ENCODE peak calls at places on chromosomes 7 and 10, in four cellular contexts. One of them, this sample, is unnamed.

GRCh38 chr7:47885309-47886000 is 62.8 kb downstream of the PKD1L1 start:
- DNase-seq in thoracic aorta: no peak
- DNase-seq in vagina: no peak
- DNase-seq in ovary: no peak
- DNase-seq in this sample: no peak

GRCh38 chr10:79084012-79084971 is 15.5 kb downstream of the ZMIZ1 start:
- DNase-seq in thoracic aorta: peak; percentile 91
- DNase-seq in ovary: peak; percentile 97
- DNase-seq in vagina: no peak
- DNase-seq in this sample: peak; percentile 97

GRCh38 chr10:77911535-77912123 is 14.9 kb downstream of the DLG5 start:
- DNase-seq in vagina: no peak
- DNase-seq in ovary: peak; percentile 57
- DNase-seq in thoracic aorta: no peak
- DNase-seq in this sample: peak; percentile 84

GRCh38 chr10:26031300-26031699 is 97.3 kb downstream of the MYO3A start:
- DNase-seq in vagina: no peak
- DNase-seq in ovary: no peak
- DNase-seq in thoracic aorta: no peak
- DNase-seq in this sample: no peak

GRCh38 chr10:8950978-8951377 is 896.5 kb downstream of the GATA3 start:
- DNase-seq in thoracic aorta: no peak
- DNase-seq in ovary: no peak
- DNase-seq in vagina: no peak
- DNase-seq in this sample: no peak

GRCh38 chr10:101903827-101904520 is 60.4 kb upstream of the KCNIP2 start:
- DNase-seq in thoracic aorta: no peak
- DNase-seq in ovary: no peak
- DNase-seq in vagina: no peak
- DNase-seq in this sample: no peak

GRCh38 chr10:122498521-122498920 is 37.2 kb downstream of the HTRA1 start:
- DNase-seq in vagina: no peak
- DNase-seq in thoracic aorta: no peak
- DNase-seq in ovary: peak; percentile 65
- DNase-seq in this sample: no peak

GRCh38 chr7:99422091-99422624 is 13.4 kb downstream of the BUD31 start:
- DNase-seq in ovary: no peak
- DNase-seq in vagina: no peak
- DNase-seq in thoracic aorta: no peak
- DNase-seq in this sample: no peak

GRCh38 chr7:14446231-14446630 is 456.3 kb downstream of the DGKB start:
- DNase-seq in vagina: no peak
- DNase-seq in thoracic aorta: no peak
- DNase-seq in ovary: no peak
- DNase-seq in this sample: no peak

GRCh38 chr10:25017247-25017590 is 807 bp downstream of the THNSL1 start:
- DNase-seq in ovary: no peak
- DNase-seq in vagina: no peak
- DNase-seq in thoracic aorta: no peak
- DNase-seq in this sample: no peak

DNA sequence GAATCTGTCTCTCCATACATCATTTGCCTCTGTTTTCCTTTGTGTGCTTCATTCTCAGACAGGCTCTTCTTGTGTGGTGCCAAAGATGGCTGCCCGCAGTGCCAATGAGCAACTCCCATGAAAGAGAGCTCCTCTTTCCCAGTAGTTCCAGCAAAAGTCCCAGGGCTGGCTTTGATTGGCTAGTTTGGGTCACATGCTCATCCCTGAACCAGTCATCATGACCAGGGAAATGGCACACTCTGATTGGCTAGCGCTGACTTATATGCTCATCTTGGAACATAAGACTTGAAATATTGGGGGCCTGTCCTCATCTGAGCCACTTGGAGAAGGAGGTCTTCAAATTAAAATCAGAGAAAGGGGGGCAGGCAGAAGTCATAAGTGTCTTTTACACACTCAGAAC is 112.7 kb downstream of the CDH23 start:
- DNase-seq in ovary: no peak
- DNase-seq in vagina: no peak
- DNase-seq in thoracic aorta: no peak
- DNase-seq in this sample: no peak
- H3K36me3 ChIP-seq in ovary: no peaks in the 10 kb centered on the region
- H3K36me3 ChIP-seq in vagina: no peaks in the 10 kb centered on the region
- H3K36me3 ChIP-seq in thoracic aorta: no peaks in the 10 kb centered on the region
- H3K36me3 ChIP-seq in this sample: no peaks in the 10 kb centered on the region

DNA sequence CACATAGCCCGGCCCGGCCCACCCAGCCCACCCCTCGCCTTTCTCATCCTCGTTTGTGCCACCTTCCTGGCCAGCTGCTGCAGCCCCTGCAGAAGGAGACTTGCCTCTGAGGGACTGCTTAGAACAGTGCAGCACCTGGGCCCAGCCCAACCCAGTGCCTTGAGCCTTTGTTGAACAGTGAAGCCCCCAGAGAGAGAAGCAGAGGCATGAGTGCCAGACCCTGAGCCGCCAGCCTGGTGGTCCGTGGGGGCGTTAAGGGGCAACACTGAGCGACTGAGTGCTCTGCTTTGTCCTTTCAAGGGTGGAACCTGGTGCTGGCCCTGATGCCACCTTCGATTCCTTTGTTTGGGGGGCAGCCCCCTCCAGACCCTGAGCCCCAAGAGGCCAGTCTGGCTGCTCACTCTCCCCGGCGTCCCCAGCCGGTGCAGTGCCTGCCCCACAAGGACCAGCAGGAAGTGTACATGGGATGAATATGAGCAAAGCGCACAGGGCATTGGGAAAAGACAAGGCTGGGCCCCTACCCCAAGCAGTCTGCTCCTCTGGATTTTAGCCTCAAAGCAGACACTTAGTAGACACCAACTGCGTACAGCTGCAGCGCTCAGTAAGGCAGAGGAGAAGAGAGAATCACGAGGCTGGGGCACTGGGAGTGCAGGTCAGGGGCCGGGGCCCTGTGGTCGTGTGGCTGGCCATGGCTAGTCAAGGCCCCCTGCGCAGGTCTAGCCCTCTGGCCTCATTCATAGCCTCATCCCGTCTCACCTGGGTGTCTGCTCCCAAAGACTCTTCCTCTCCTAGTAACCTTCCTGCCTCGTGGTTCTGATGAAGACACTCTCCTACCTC is 95.9 kb downstream of the RGS10 start:
- DNase-seq in vagina: no peak
- DNase-seq in thoracic aorta: no peak
- DNase-seq in ovary: peak; percentile 37
- DNase-seq in this sample: no peak
- H3K36me3 ChIP-seq in vagina: no peaks in the 10 kb centered on the region
- H3K36me3 ChIP-seq in thoracic aorta: peaks cover 37% of the 10 kb centered on the region
- H3K36me3 ChIP-seq in ovary: no peaks in the 10 kb centered on the region
- H3K36me3 ChIP-seq in this sample: no peaks in the 10 kb centered on the region

GRCh38 chr7:100686822-100687211 is 7.2 kb downstream of the GIGYF1 start:
- DNase-seq in thoracic aorta: no peak
- DNase-seq in ovary: no peak
- DNase-seq in vagina: no peak
- DNase-seq in this sample: no peak

GRCh38 chr7:100687261-100687660 is 6.8 kb downstream of the GIGYF1 start:
- DNase-seq in vagina: no peak
- DNase-seq in ovary: no peak
- DNase-seq in thoracic aorta: no peak
- DNase-seq in this sample: no peak

GRCh38 chr7:100687740-100688592 is 6.1 kb downstream of the GIGYF1 start:
- DNase-seq in ovary: no peak
- DNase-seq in thoracic aorta: no peak
- DNase-seq in vagina: no peak
- DNase-seq in this sample: peak; percentile 76

GRCh38 chr7:100689230-100690135 is 4.6 kb downstream of the GIGYF1 start:
- DNase-seq in vagina: no peak
- DNase-seq in ovary: peak; percentile 34
- DNase-seq in thoracic aorta: no peak
- DNase-seq in this sample: peak; percentile 23

DNA sequence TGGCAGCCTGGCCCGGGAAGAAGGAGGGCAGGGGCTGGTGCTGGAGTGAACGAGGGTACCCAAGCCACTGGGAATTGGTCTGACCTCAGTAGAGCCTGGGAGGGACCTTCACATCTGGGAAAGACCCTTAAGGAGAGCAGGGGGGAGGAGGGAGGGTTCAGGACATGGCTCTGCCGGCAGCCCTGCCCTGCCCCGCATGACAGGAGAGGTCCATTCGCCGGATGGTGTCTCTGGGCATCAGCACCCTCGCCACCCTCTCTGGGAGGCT is 5.5 kb downstream of the GIGYF1 start:
- DNase-seq in ovary: no peak
- DNase-seq in vagina: no peak
- DNase-seq in thoracic aorta: no peak
- DNase-seq in this sample: no peak
- H3K36me3 ChIP-seq in ovary: no peaks in the 10 kb centered on the region
- H3K36me3 ChIP-seq in vagina: peaks cover 4% of the 10 kb centered on the region
- H3K36me3 ChIP-seq in thoracic aorta: peaks cover 44% of the 10 kb centered on the region
- H3K36me3 ChIP-seq in this sample: peaks cover 52% of the 10 kb centered on the region

GRCh38 chr7:93817004-93817403 is 73.5 kb downstream of the TFPI2 start:
- DNase-seq in ovary: no peak
- DNase-seq in vagina: no peak
- DNase-seq in thoracic aorta: no peak
- DNase-seq in this sample: no peak

GRCh38 chr7:93811198-93811597 is 79.4 kb downstream of the TFPI2 start:
- DNase-seq in vagina: no peak
- DNase-seq in thoracic aorta: no peak
- DNase-seq in ovary: no peak
- DNase-seq in this sample: no peak

GRCh38 chr7:93810571-93810970 is 80.0 kb downstream of the TFPI2 start:
- DNase-seq in ovary: no peak
- DNase-seq in vagina: no peak
- DNase-seq in thoracic aorta: no peak
- DNase-seq in this sample: no peak

GRCh38 chr7:93812061-93812460 is 78.5 kb downstream of the TFPI2 start:
- DNase-seq in ovary: no peak
- DNase-seq in thoracic aorta: no peak
- DNase-seq in vagina: no peak
- DNase-seq in this sample: no peak

DNA sequence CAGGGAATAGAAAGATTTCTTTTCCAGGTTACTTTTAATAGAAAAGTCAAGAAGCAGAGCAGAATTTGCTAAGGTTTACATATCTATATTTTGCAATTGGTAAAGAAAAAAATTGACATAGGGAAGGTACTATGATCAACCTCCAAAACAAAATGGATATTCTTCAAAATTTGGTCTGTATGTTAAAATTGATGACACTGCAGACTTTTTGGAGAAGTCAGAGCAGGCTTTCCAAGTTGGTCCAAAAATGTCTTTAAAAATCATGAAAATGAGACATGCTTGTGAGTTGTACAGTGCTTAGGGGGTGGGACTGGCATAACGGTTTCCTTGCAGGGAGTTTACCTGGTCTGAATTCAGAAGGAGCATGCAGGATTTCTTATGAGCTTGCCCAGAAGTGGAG is 77.0 kb downstream of the TFPI2 start:
- DNase-seq in ovary: no peak
- DNase-seq in vagina: no peak
- DNase-seq in thoracic aorta: no peak
- DNase-seq in this sample: no peak
- H3K36me3 ChIP-seq in ovary: no peaks in the 10 kb centered on the region
- H3K36me3 ChIP-seq in vagina: no peaks in the 10 kb centered on the region
- H3K36me3 ChIP-seq in thoracic aorta: no peaks in the 10 kb centered on the region
- H3K36me3 ChIP-seq in this sample: no peaks in the 10 kb centered on the region

GRCh38 chr7:2213551-2214215 is 19.1 kb downstream of the MAD1L1 start:
- DNase-seq in thoracic aorta: no peak
- DNase-seq in vagina: no peak
- DNase-seq in ovary: no peak
- DNase-seq in this sample: no peak

GRCh38 chr7:2211259-2211575 is 21.5 kb downstream of the MAD1L1 start:
- DNase-seq in vagina: no peak
- DNase-seq in ovary: peak; percentile 30
- DNase-seq in thoracic aorta: no peak
- DNase-seq in this sample: no peak

GRCh38 chr7:2212906-2213305 is 19.8 kb downstream of the MAD1L1 start:
- DNase-seq in ovary: no peak
- DNase-seq in thoracic aorta: no peak
- DNase-seq in vagina: no peak
- DNase-seq in this sample: no peak

GRCh38 chr7:2210551-2211258 is 22.0 kb downstream of the MAD1L1 start:
- DNase-seq in ovary: peak; percentile 27
- DNase-seq in vagina: no peak
- DNase-seq in thoracic aorta: no peak
- DNase-seq in this sample: no peak

DNA sequence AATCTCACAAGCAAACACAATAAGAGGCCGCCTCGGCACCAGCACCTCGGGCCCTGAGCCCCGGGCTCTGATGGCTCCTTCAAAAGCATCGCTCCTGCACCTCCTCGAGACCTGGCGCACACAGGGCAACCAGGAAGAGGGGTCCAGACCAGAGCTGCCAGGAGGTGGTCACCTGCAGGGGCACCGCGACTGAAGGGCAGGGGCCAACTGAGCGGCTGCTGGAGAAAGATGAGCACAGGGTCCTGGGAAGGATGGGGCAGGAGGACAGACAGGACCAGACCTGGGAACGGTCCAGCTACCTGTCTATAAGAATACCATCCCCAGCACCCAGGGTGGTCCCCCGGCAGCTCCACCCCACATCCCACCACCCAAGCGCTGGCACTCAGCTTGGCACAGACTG is 20.8 kb downstream of the MAD1L1 start:
- DNase-seq in vagina: no peak
- DNase-seq in ovary: peak; percentile 29
- DNase-seq in thoracic aorta: no peak
- DNase-seq in this sample: no peak
- H3K36me3 ChIP-seq in vagina: no peaks in the 10 kb centered on the region
- H3K36me3 ChIP-seq in ovary: no peaks in the 10 kb centered on the region
- H3K36me3 ChIP-seq in thoracic aorta: peaks cover 34% of the 10 kb centered on the region
- H3K36me3 ChIP-seq in this sample: peaks cover 48% of the 10 kb centered on the region

GRCh38 chr10:80517416-80518142 is 20.1 kb upstream of the SH2D4B start:
- DNase-seq in thoracic aorta: no peak
- DNase-seq in vagina: no peak
- DNase-seq in ovary: no peak
- DNase-seq in this sample: no peak
- H3K36me3 ChIP-seq in thoracic aorta: peaks cover 40% of the 10 kb centered on the region
- H3K36me3 ChIP-seq in vagina: no peaks in the 10 kb centered on the region
- H3K36me3 ChIP-seq in ovary: no peaks in the 10 kb centered on the region
- H3K36me3 ChIP-seq in this sample: no peaks in the 10 kb centered on the region